ENCODE peak calls at places on chromosome 20, in ten cellular contexts. Z, F, G, U, V, D, X, B, M and E are unnamed samples.

GRCh38 chr20:480044-480443 is 17.7 kb upstream of the TBC1D20 start:
- DNase-seq in Z (no peak), F (no peak), G (no peak), U (no peak), V (no peak), D (no peak), X (no peak), B (no peak), M (no peak), E (no peak)

GRCh38 chr20:58127731-58128130 is 100.7 kb downstream of the ANKRD60 start:
- DNase-seq in Z (no peak), F (no peak), G (no peak), U (peak), V (no peak), D (peak), X (no peak), B (no peak), M (peak), E (no peak)

GRCh38 chr20:362271-363254 is 15.7 kb downstream of the NRSN2 start:
- DNase-seq in Z (peak), F (peak), G (peak), U (peak), V (peak), D (peak), X (peak), B (no peak), M (peak), E (peak)

GRCh38 chr20:19415786-19416185 is 203.3 kb downstream of the SLC24A3 start:
- DNase-seq in Z (no peak), F (no peak), G (no peak), U (no peak), V (no peak), D (no peak), X (no peak), B (no peak), M (no peak), E (no peak)

GRCh38 chr20:21808863-21809664 is 103.6 kb downstream of the PAX1 start:
- DNase-seq in Z (peak), F (peak), G (peak), U (peak), V (peak), D (peak), X (peak), B (peak), M (no peak), E (no peak)

GRCh38 chr20:4272225-4272624 is 256.9 kb upstream of the RNF24 start:
- DNase-seq in Z (no peak), F (no peak), G (no peak), U (no peak), V (no peak), D (no peak), X (no peak), B (no peak), M (no peak), E (no peak)

GRCh38 chr20:31841928-31842327 is 3.5 kb downstream of the FOXS1 start:
- DNase-seq in Z (peak), F (no peak), G (no peak), U (no peak), V (no peak), D (no peak), X (no peak), B (no peak), M (peak), E (no peak)

GRCh38 chr20:33127422-33128097 is 40.4 kb upstream of the BPIFA2 start:
- DNase-seq in Z (no peak), F (no peak), G (no peak), U (no peak), V (no peak), D (no peak), X (no peak), B (no peak), M (no peak), E (no peak)

GRCh38 chr20:3543901-3544507 is 73.2 kb downstream of the ATRN start:
- DNase-seq in Z (peak), F (no peak), G (no peak), U (no peak), V (no peak), D (no peak), X (no peak), B (no peak), M (peak), E (no peak)

GRCh38 chr20:32574296-32575226 is 10.6 kb downstream of the NOL4L start:
- DNase-seq in Z (peak), F (peak), G (no peak), U (no peak), V (no peak), D (no peak), X (peak), B (no peak), M (peak), E (no peak)

GRCh38 chr20:7161690-7162089 is 394.2 kb downstream of the BMP2 start:
- DNase-seq in Z (peak), F (peak), G (no peak), U (peak), V (peak), D (no peak), X (no peak), B (peak), M (peak), E (peak)

GRCh38 chr20:1871807-1872455 is 23.3 kb upstream of the SIRPA start:
- DNase-seq in Z (no peak), F (no peak), G (no peak), U (no peak), V (no peak), D (no peak), X (no peak), B (no peak), M (no peak), E (no peak)

GRCh38 chr20:32538526-32538918 is 46.6 kb downstream of the NOL4L start:
- DNase-seq in Z (no peak), F (no peak), G (no peak), U (no peak), V (no peak), D (no peak), X (no peak), B (peak), M (peak), E (no peak)

GRCh38 chr20:59835448-59836395 is 97.7 kb downstream of the SYCP2 start:
- DNase-seq in Z (no peak), F (peak), G (no peak), U (peak), V (peak), D (peak), X (peak), B (peak), M (peak), E (peak)

GRCh38 chr20:53646550-53646949 is 52.9 kb upstream of the ZNF217 start:
- DNase-seq in Z (no peak), F (no peak), G (no peak), U (no peak), V (no peak), D (no peak), X (no peak), B (no peak), M (no peak), E (no peak)

GRCh38 chr20:53639647-53640440 is 46.2 kb upstream of the ZNF217 start:
- DNase-seq in Z (no peak), F (no peak), G (no peak), U (no peak), V (no peak), D (peak), X (no peak), B (no peak), M (no peak), E (peak)

GRCh38 chr20:53645582-53645897 is 51.9 kb upstream of the ZNF217 start:
- DNase-seq in Z (no peak), F (no peak), G (no peak), U (no peak), V (no peak), D (no peak), X (no peak), B (no peak), M (no peak), E (no peak)

GRCh38 chr20:53642196-53643030 is 48.8 kb upstream of the ZNF217 start:
- DNase-seq in Z (peak), F (peak), G (no peak), U (peak), V (peak), D (peak), X (no peak), B (peak), M (peak), E (no peak)

DNA sequence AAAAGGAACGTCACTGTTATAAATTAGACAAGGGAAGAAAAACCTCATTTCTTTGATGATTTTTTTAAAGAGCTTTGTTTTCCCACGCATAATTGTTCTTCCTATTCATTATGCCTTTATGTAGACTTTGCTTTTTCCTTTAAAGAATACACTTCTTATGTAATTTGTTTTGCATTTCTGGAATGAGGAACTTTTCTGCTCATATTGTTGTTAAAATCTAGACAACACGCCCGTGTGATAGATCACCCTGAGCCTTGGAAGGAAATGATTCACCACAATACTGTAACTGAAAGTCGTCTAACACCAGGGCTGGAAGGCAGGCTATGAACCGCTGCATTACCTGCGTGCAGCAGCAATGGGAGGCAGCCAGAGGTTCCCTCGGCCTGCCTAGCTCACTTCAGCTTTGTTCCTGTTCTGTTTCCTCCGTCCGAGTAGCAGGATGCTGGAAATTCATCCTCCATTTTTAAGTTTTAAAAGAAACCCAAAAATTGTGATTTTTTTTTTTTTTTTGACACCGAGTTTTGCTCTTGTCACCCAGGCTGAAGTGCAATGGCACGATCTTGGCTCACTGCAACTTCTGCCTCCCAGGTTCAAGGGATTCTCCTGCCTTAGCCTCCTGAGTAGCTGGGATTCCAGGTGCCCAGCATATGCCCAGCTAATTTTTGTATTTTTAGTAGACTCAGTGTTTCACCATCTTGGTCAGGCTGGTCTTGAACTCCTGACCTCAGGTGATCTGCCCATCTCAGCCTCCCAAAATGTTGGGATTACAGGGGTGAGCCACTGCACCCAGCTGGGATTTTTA is 49.6 kb upstream of the ZNF217 start:
- DNase-seq in Z (peak), F (no peak), G (peak), U (peak), V (peak), D (peak), X (no peak), B (no peak), M (peak), E (no peak)
- H3K4me3 ChIP-seq in Z (peak), F (no peak), G (no peak), U (no peak), V (no peak), D (no peak), X (no peak), B (no peak), M (peak), E (no peak)

DNA sequence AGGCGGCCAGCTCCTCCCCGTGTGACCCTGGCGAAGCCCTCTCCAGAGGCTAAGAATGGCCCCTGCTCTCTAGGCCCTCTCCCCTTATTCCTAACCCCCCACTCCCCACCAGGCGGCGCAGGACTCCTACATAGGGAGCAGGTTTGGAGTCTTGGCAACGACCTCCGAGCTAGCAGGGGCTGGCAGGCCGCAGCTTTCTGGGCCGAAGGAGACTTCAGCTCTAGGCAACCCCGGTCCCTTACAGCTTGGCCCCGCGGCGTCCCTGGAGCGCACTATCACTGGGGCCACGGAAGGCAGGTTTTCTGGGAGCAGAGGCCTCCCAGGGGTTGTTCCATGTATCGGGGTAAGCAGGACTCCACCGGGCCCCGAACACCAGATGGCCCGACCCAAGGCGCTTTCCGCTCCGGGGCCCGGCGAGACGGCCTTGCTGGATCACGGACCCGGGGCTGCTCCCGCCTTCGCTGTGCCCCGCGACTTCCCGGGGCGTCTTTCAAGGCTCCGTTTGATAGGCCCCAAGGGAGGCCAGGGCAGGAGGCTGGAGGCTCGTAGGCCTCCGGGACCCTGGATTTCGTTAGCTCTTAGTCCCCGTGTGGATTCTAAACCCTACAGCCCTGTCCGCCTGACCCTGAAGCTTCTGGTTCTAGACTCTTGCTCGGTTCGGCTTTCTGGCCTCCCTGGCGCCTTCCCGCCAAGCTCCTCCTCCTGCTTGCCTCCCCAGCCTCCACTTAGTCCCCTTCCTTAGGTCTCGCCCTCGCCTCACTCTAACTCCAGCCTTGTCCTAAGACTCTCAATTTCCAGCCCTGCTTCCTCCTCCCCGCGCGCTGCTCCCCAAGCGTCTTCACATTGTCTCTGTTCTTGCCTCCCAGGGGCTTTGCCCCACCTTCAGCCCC is 1.9 kb downstream of the SLC32A1 start:
- DNase-seq in Z (peak), F (no peak), G (peak), U (peak), V (no peak), D (no peak), X (no peak), B (peak), M (peak), E (no peak)
- TF ChIP-seq CTCF in Z (peak), F (no peak), G (peak), U (peak), V (no peak), D (no peak), X (no peak), B (peak), M (peak), E (peak)

DNA sequence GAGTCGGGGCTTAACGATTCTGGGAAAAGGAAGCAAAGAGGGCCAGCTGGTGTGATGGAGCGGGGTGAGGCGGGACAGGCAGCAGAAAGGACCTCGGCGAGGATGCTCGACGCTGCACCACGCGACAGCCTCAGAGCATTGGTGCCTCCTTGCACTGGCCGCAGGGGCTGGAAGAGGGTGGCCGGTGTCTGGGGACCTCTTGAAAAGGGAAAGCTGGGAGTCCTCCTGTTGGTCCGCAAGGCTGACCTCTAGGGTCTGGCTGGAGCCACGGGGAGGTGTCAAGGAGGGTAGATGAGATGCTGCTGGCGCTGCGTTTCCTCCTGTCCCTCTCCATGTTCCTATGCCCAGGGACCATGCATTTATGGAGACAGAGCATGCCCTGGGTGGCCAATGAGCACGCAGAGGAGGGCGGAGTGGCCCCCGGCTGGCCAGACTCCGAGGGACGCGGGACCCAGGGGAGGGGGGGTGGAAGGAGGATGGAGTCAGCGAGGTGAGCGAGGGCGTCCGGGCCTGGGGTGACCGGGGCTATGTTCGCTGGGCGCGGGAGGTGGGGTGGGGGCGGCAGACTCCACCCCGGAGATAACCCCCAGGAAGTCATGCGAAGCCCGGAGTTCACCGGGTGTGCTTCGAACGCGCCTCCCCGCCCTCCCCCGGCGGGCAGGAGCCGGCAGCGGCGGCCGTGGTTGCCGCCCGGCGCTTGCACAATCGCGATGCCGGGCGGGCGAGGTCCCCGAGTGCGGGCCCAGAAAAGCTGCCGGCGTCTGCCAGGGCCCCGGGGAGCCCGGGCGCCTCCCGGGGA is at the start of gene CYP24A1:
- DNase-seq in Z (peak), F (no peak), G (no peak), U (no peak), V (no peak), D (no peak), X (no peak), B (no peak), M (no peak), E (no peak)
- H3K4me3 ChIP-seq in Z (peak), F (no peak), G (no peak), U (no peak), V (no peak), D (no peak), X (no peak), B (peak), M (no peak), E (no peak)

DNA sequence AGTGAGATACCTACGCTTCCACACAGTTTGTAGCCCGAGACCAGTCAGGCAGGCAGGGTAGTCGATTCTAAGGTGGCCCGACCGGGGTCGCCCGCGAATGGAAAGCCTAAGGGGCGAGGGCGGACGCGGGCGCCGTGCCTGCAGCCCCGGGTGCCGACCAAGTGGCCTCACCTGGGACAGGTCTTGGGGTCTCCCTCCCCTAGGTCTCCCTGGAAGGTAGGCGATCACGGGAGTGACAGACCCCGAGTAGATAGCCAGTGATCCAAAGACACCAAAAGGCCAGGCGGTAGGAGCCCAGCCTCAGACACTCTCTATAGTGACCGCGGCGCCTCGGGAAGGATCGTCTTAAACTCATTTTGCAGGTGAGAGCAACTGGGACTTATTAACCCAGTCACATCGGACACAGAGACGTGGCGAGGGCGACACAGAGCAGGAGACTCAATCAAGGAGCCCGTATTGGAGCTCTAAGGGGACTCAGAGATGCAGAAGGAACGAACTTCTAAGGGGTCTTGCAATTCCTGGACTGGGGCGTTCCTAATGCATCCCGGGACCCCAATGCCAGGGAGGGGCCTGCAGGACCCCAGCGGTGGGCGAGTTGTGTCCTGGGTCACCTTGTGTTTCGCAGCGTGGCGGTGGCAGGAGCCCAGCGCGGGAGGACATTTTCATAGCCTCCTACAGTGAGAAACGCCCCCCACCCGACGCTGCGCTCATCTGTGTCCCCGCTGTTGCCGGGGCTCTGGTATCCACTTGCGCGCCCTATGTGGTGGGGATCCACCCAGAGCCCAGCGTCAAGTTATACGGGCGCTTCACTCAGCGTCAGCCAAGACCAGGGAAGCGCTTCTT is 2.1 kb upstream of the VSX1 start:
- DNase-seq in Z (no peak), F (no peak), G (no peak), U (no peak), V (no peak), D (no peak), X (no peak), B (no peak), M (no peak), E (no peak)
- TF ChIP-seq CTCF in Z (no peak), F (no peak), G (peak), U (no peak), V (no peak), D (no peak), X (peak), B (no peak), M (no peak), E (no peak)

DNA sequence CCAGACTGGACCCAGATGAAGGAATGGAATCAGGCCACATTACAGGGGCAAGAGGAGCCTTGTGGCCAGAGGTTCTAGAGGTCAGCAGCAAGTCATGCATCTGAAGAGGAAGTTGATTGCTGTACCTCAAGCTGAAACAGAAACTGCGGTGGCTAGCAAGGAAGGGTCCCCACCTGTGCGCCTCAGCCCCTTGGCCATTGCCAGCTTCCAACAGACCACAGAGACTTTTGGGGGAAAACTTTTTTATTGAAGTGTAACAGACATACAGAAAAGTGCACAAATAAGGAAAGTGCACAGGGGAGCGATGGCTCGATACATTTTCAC is 26.8 kb upstream of the SLC9A8 start:
- DNase-seq in Z (no peak), F (no peak), G (peak), U (no peak), V (no peak), D (no peak), X (no peak), B (no peak), M (no peak), E (no peak)
- H3K4me3 ChIP-seq in Z (no peak), F (no peak), G (peak), U (no peak), V (no peak), D (no peak), X (no peak), B (no peak), M (no peak), E (no peak)

GRCh38 chr20:18016772-18017171 is 40.9 kb downstream of the OVOL2 start:
- DNase-seq in Z (no peak), F (no peak), G (no peak), U (no peak), V (no peak), D (no peak), X (no peak), B (no peak), M (no peak), E (no peak)

GRCh38 chr20:18018100-18018499 is 39.6 kb downstream of the OVOL2 start:
- DNase-seq in Z (no peak), F (no peak), G (no peak), U (no peak), V (no peak), D (no peak), X (no peak), B (no peak), M (no peak), E (no peak)

GRCh38 chr20:18020931-18021330 is 36.8 kb downstream of the OVOL2 start:
- DNase-seq in Z (no peak), F (no peak), G (no peak), U (no peak), V (no peak), D (no peak), X (no peak), B (no peak), M (no peak), E (no peak)

GRCh38 chr20:18024606-18025127 is 33.0 kb downstream of the OVOL2 start:
- DNase-seq in Z (no peak), F (no peak), G (no peak), U (no peak), V (no peak), D (no peak), X (no peak), B (no peak), M (no peak), E (no peak)

DNA sequence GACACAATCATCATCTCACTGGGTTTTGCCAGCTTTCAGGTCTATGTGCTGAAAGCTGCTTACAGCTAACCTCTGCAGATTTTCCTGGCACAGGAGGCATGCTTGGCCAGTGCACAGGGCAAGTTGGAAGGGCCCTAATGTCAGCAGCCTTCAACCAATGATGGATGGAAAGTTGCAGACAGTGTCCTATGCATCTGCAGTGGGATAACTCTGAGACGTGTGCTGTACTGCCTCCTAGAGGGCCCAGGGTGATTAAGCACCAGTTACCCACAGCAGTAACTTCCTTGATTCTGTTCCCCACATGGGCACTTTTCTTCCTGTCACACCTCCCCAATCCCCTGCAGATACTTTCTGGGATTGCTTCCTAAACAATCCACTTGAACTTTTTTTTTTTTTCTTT is 38.6 kb downstream of the OVOL2 start:
- DNase-seq in Z (peak), F (no peak), G (no peak), U (no peak), V (no peak), D (no peak), X (no peak), B (no peak), M (peak), E (no peak)
- TF ChIP-seq CTCF in Z (peak), F (peak), G (peak), U (peak), V (peak), D (no peak), X (no peak), B (peak), M (peak), E (peak)